ENCODE peak calls at places on chromosomes 6 and 20, in eight cellular contexts. O is sigmoid colon, J is transverse colon, X is uterus, H is right lobe of liver, C is tibial artery, K is IMR-90, I is right cardiac atrium. N is an unnamed sample. For H3K9me3, the result is how much of the 10 kb centered on the place peaks cover.

GRCh38 chr6:12275084-12275483 is 15.1 kb upstream of the EDN1 start:
- DNase-seq in O (no peak), C (no peak), J (no peak), I (no peak), X (no peak), K (no peak), H (no peak), N (no peak)

GRCh38 chr6:36217188-36217587 is 20.6 kb downstream of the BRPF3 start:
- DNase-seq in O (no peak), J (no peak), K (no peak), I (no peak), C (no peak), H (no peak), X (no peak), N (no peak)

GRCh38 chr20:40251284-40251932 is 437.6 kb downstream of the MAFB start:
- DNase-seq in K (peak), O (no peak), I (no peak), J (peak), H (no peak), X (no peak), C (no peak), N (peak)

GRCh38 chr20:39190666-39191570 is 228.8 kb downstream of the DHX35 start:
- DNase-seq in C (no peak), X (no peak), H (no peak), O (no peak), K (peak), I (no peak), J (no peak), N (no peak)

GRCh38 chr6:121851056-121851455 is 415.6 kb downstream of the GJA1 start:
- DNase-seq in H (no peak), J (no peak), O (no peak), X (no peak), I (no peak), K (peak), C (no peak), N (peak)

GRCh38 chr20:41607791-41608190 is 10.4 kb downstream of the CHD6 start:
- DNase-seq in K (no peak), C (no peak), X (no peak), H (no peak), I (no peak), O (no peak), J (no peak), N (no peak)

GRCh38 chr6:32113386-32114352 is 4.5 kb upstream of the TNXB start:
- DNase-seq in H (peak), I (peak), X (peak), K (peak), J (peak), O (peak), C (peak), N (peak)

GRCh38 chr6:142008776-142009175 is 123.9 kb upstream of the GJE1 start:
- DNase-seq in J (no peak), I (no peak), C (no peak), O (no peak), H (no peak), K (no peak), X (no peak), N (no peak)

GRCh38 chr6:3287308-3287707 is 28.6 kb downstream of the PSMG4 start:
- DNase-seq in I (peak), C (peak), H (no peak), J (no peak), K (no peak), O (peak), X (peak), N (no peak)

GRCh38 chr6:167698540-167698939 is 128.2 kb upstream of the AFDN start:
- DNase-seq in C (no peak), H (no peak), O (peak), X (no peak), J (no peak), I (peak), K (no peak), N (no peak)

GRCh38 chr6:167699141-167700036 is 127.3 kb upstream of the AFDN start:
- DNase-seq in I (peak), C (peak), H (peak), X (peak), O (peak), J (peak), K (no peak), N (no peak)

GRCh38 chr6:167696261-167696660 is 130.4 kb upstream of the AFDN start:
- DNase-seq in J (no peak), O (no peak), X (no peak), I (no peak), C (no peak), K (no peak), H (no peak), N (no peak)

GRCh38 chr6:167697316-167697715 is 129.4 kb upstream of the AFDN start:
- DNase-seq in C (no peak), H (no peak), O (no peak), K (no peak), X (no peak), J (no peak), I (peak), N (peak)

GRCh38 chr6:167695831-167696230 is 130.9 kb upstream of the AFDN start:
- DNase-seq in H (no peak), K (no peak), I (no peak), J (no peak), O (no peak), C (no peak), X (no peak), N (no peak)
- H3K9me3 ChIP-seq in H (under half), K (under half), I (under half), J (under half), O (under half), C (under half), X (under half), N (under half)

DNA sequence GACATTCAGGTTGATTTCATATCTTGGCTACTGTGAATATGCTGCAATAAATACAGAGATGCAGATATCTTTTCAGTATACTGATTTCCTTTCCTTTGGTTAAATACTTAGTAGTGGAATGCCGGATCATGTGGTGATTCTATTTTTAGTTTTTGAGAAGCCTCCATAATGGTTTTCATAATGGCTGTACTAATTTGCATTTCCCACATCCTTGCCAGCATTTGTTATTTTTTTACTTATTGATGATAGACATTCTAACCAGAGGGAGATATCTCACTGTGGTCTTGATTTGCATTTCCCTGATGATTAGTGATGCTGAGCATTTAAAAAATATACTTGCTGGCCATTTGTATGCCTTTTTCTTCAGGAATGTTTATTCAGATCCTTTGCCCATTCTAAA is 195.0 kb downstream of the PACRG start:
- DNase-seq in K (no peak), I (no peak), X (no peak), O (no peak), H (no peak), J (no peak), C (no peak), N (no peak)
- H3K9me3 ChIP-seq in K (under half), I (under half), X (under half), O (under half), H (under half), J (under half), C (under half), N (under half)

GRCh38 chr6:169934699-169935347 is 183.4 kb downstream of the ERMARD start:
- DNase-seq in O (no peak), X (no peak), J (no peak), I (no peak), H (no peak), C (no peak), K (no peak), N (no peak)
- H3K9me3 ChIP-seq in O (under half), X (under half), J (under half), I (under half), H (under half), C (under half), K (under half), N (under half)

DNA sequence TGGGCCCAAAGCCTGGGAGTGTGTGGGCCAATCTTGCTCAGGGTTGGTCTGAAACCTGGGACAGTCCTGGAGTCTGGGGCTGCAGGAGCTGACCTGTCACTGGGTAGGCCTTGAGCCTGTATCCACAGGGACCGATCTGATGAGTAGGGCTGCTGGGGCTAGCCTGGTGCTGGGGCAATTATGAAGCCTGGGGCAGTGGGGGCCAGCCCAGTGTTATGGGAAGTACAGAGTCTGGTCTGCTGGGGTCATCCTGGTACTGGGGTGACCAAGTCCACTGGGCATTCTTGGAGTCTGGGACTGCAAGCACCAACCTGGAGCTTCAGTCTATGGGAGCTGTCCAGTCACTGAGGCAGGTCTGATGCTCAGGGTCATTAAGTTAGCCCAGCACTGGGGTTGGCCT is 20.7 kb downstream of the DEFB115 start:
- DNase-seq in O (no peak), C (no peak), X (no peak), H (no peak), I (no peak), J (no peak), K (no peak), N (no peak)
- H3K9me3 ChIP-seq in O (under half), C (under half), X (under half), H (under half), I (under half), J (under half), K (under half), N (under half)

GRCh38 chr20:31446084-31446819 is 5.8 kb downstream of the DEFB123 start:
- DNase-seq in J (no peak), H (no peak), X (no peak), C (no peak), O (no peak), I (no peak), K (no peak), N (no peak)
- H3K9me3 ChIP-seq in J (under half), H (under half), X (under half), C (under half), O (under half), I (under half), K (under half), N (under half)

GRCh38 chr6:167652701-167653095 is 174.0 kb upstream of the AFDN start:
- DNase-seq in H (no peak), O (no peak), X (no peak), K (no peak), J (no peak), I (no peak), C (peak), N (no peak)
- H3K9me3 ChIP-seq in H (under half), O (under half), X (under half), K (half or more), J (under half), I (under half), C (under half), N (under half)

GRCh38 chr20:62114894-62115293 is 7.4 kb upstream of the LSM14B start:
- DNase-seq in K (no peak), H (no peak), X (no peak), O (no peak), J (no peak), I (peak), C (no peak), N (no peak)

GRCh38 chr20:62112368-62112767 is 9.9 kb upstream of the LSM14B start:
- DNase-seq in X (no peak), J (no peak), O (no peak), I (no peak), K (no peak), C (no peak), H (no peak), N (no peak)

GRCh38 chr20:62105592-62105991 is 16.7 kb upstream of the LSM14B start:
- DNase-seq in K (no peak), I (no peak), J (no peak), H (no peak), O (no peak), C (no peak), X (no peak), N (no peak)

GRCh38 chr20:62116558-62117361 is 5.5 kb upstream of the LSM14B start:
- DNase-seq in X (no peak), K (no peak), O (no peak), C (no peak), H (no peak), I (peak), J (no peak), N (no peak)

DNA sequence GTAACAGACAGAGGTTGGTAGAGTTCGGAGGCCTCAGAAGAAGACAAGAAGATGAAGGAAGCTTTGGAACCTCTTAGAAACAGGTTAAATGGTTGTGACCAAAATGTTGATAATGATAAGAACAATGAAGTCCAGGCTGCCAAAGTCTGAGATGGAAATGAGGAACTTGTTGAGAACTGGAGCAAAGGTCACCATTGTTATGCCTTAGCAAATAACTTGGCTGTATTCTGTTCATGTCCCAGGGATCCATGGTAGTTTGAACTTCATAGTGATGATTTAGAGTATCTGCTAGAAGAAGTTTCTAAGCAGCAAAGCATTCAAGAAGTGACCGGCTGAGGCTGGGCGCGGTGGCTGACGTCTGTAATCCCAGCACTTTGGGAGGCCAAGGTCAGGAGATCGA is 11.1 kb upstream of the LSM14B start:
- DNase-seq in X (no peak), I (no peak), O (no peak), J (no peak), K (no peak), C (no peak), H (no peak), N (no peak)
- H3K9me3 ChIP-seq in X (under half), I (under half), O (under half), J (half or more), K (under half), C (under half), H (under half), N (under half)

GRCh38 chr20:7226156-7226555 is 458.7 kb downstream of the BMP2 start:
- DNase-seq in K (no peak), J (no peak), I (no peak), X (no peak), C (no peak), H (no peak), O (no peak), N (no peak)
- H3K9me3 ChIP-seq in K (under half), J (under half), I (under half), X (under half), C (under half), H (under half), O (under half), N (under half)

N was measured in WERI-Rb-1.